ENCODE peak calls at places on chromosomes 13 and 19, in six cellular contexts. K is A172; C is stimulated activated CD8-positive, alpha-beta memory T cell treated with anti-CD3 and anti-CD28 coated beads, Interleukin-12 subunit alpha, Interleukin-12 subunit beta, amount 100 ng/mL, for 4 hours; L is epithelial cell of prostate; M is H54; V is left lung. P is an unnamed sample.

GRCh38 chr13:104315606-104316005 is 1249.4 kb upstream of the SLC10A2 start:
- DNase-seq in K (peak; percentile 90), C (no peak), L (peak; percentile 63), M (peak; percentile 27), V (no peak), P (peak; percentile 44)

GRCh38 chr19:34248941-34249340 is 5.4 kb upstream of the GARRE1 start:
- DNase-seq in K (no peak), C (no peak), L (no peak), M (no peak), V (no peak), P (no peak)

GRCh38 chr19:16330368-16330801 is 5.8 kb downstream of the KLF2 start:
- DNase-seq in K (peak; percentile 99), C (peak; percentile 89), L (peak; percentile 85), M (peak; percentile 95), V (peak; percentile 92), P (peak; percentile 88)

GRCh38 chr19:32869369-32870153 is at the start of gene SLC7A9:
- DNase-seq in K (no peak), C (no peak), L (no peak), M (no peak), V (no peak), P (no peak)

GRCh38 chr19:55258476-55258827 is 365 bp downstream of the PPP6R1 start:
- DNase-seq in K (no peak), C (no peak), L (no peak), M (peak; percentile 68), V (no peak), P (no peak)

GRCh38 chr13:34822681-34823080 is 119.4 kb upstream of the NBEA start:
- DNase-seq in K (no peak), C (no peak), L (no peak), M (no peak), V (no peak), P (no peak)

GRCh38 chr13:51034906-51035305 is 76.2 kb downstream of the C13orf42 start:
- DNase-seq in K (peak; percentile 2), C (no peak), L (no peak), M (no peak), V (no peak), P (no peak)

GRCh38 chr19:45640849-45641273 is 1.7 kb upstream of the EML2 start:
- DNase-seq in K (no peak), C (no peak), L (no peak), M (no peak), V (no peak), P (no peak)

GRCh38 chr19:17648097-17648660 is 40.0 kb downstream of the UNC13A start:
- DNase-seq in K (no peak), C (no peak), L (no peak), M (no peak), V (no peak), P (no peak)

GRCh38 chr13:100627142-100627541 is 38.6 kb upstream of the GGACT start:
- DNase-seq in K (no peak), C (no peak), L (no peak), M (no peak), V (no peak), P (no peak)

GRCh38 chr13:26653310-26653709 is 95.8 kb downstream of the WASF3 start:
- DNase-seq in K (no peak), C (no peak), L (no peak), M (no peak), V (no peak), P (no peak)

GRCh38 chr19:36837525-36837901 is 674 bp downstream of the ZNF790 start:
- DNase-seq in K (no peak), C (no peak), L (no peak), M (no peak), V (no peak), P (no peak)

GRCh38 chr13:99278843-99279242 is 20.7 kb upstream of the GPR18 start:
- DNase-seq in K (no peak), C (no peak), L (no peak), M (no peak), V (no peak), P (no peak)

GRCh38 chr13:25114220-25114619 is 18.3 kb downstream of the PABPC3 start:
- DNase-seq in K (peak; percentile 77), C (peak; percentile 4), L (peak; percentile 27), M (peak; percentile 38), V (no peak), P (peak; percentile 61)

GRCh38 chr13:114005206-114005720 is 31.4 kb upstream of the C13orf46 start:
- DNase-seq in K (peak; percentile 28), C (no peak), L (no peak), M (no peak), V (peak; percentile 50), P (no peak)

GRCh38 chr19:49875801-49876421 is 1.2 kb downstream of the AKT1S1 start:
- DNase-seq in K (no peak), C (peak; percentile 44), L (no peak), M (no peak), V (peak; percentile 90), P (no peak)

GRCh38 chr13:93248627-93249047 is 22.0 kb downstream of the GPC6 start:
- DNase-seq in K (peak; percentile 65), C (no peak), L (no peak), M (peak; percentile 42), V (peak; percentile 82), P (peak; percentile 84)

GRCh38 chr13:94346261-94347019 is 133.0 kb downstream of the DCT start:
- DNase-seq in K (no peak), C (no peak), L (no peak), M (no peak), V (peak; percentile 53), P (no peak)

GRCh38 chr19:48390188-48391099 is 907 bp downstream of the KDELR1 start:
- DNase-seq in K (peak; percentile 8), C (peak; percentile 47), L (no peak), M (no peak), V (peak; percentile 91), P (no peak)

GRCh38 chr19:55418185-55418584 is 10.6 kb upstream of the UBE2S start:
- DNase-seq in K (peak; percentile 90), C (no peak), L (no peak), M (peak; percentile 95), V (no peak), P (peak; percentile 89)

GRCh38 chr13:51419015-51419636 is 33.7 kb downstream of the INTS6 start:
- DNase-seq in K (no peak), C (no peak), L (no peak), M (no peak), V (no peak), P (no peak)

GRCh38 chr19:35715355-35715809 is 2.4 kb upstream of the KMT2B start:
- DNase-seq in K (no peak), C (no peak), L (no peak), M (no peak), V (no peak), P (no peak)

P was measured in H4.